ENCODE peak calls at places on chromosomes 6 and 20, in eight cellular contexts. I is naive B cell, P is foreskin fibroblast, O is ELR, C is NCI-H774, Y is NCI-H146, G is chondrocyte, W is MM.1S. J is an unnamed sample.
A peak's percentile ranks its signal among the peaks of the same experiment; 100 is the strongest.

GRCh38 chr6:32189082-32189741 is 790 bp downstream of the PBX2 start:
- DNase-seq in I (no peak), P (no peak), O (peak; percentile 25), C (no peak), Y (no peak), G (no peak), W (no peak), J (no peak)

GRCh38 chr6:40340196-40340595 is 247.0 kb downstream of the LRFN2 start:
- DNase-seq in I (no peak), P (no peak), O (no peak), C (no peak), Y (no peak), G (no peak), W (no peak), J (no peak)

GRCh38 chr20:24963672-24964517 is 14.8 kb downstream of the CST7 start:
- DNase-seq in I (no peak), P (no peak), O (no peak), C (no peak), Y (no peak), G (peak; percentile 69), W (no peak), J (no peak)

GRCh38 chr20:2812189-2812588 is 2.6 kb upstream of the C20orf141 start:
- DNase-seq in I (no peak), P (no peak), O (no peak), C (no peak), Y (no peak), G (no peak), W (no peak), J (no peak)

GRCh38 chr20:25315418-25316210 is 67.7 kb downstream of the PYGB start:
- DNase-seq in I (no peak), P (no peak), O (peak; percentile 65), C (no peak), Y (no peak), G (peak; percentile 58), W (no peak), J (no peak)

GRCh38 chr6:939047-939363 is 246.1 kb upstream of the EXOC2 start:
- DNase-seq in I (no peak), P (no peak), O (no peak), C (no peak), Y (no peak), G (no peak), W (no peak), J (no peak)

GRCh38 chr6:56802570-56802969 is 152.3 kb upstream of the BEND6 start:
- DNase-seq in I (no peak), P (peak; percentile 44), O (peak; percentile 66), C (peak; percentile 52), Y (peak; percentile 96), G (no peak), W (no peak), J (no peak)

GRCh38 chr6:139323511-139324445 is 32.0 kb upstream of the TXLNB start:
- DNase-seq in I (peak; percentile 74), P (peak; percentile 59), O (peak; percentile 86), C (no peak), Y (peak; percentile 90), G (no peak), W (peak; percentile 50), J (peak; percentile 28)

GRCh38 chr6:33566182-33567084 is 13.6 kb downstream of the BAK1 start:
- DNase-seq in I (no peak), P (peak; percentile 70), O (peak; percentile 85), C (no peak), Y (no peak), G (no peak), W (no peak), J (no peak)

GRCh38 chr6:100392423-100392822 is 72.3 kb downstream of the SIM1 start:
- DNase-seq in I (no peak), P (no peak), O (no peak), C (no peak), Y (no peak), G (no peak), W (no peak), J (no peak)

GRCh38 chr6:104396077-104396476 is 463.6 kb downstream of the HACE1 start:
- DNase-seq in I (no peak), P (no peak), O (no peak), C (no peak), Y (no peak), G (no peak), W (no peak), J (no peak)

GRCh38 chr20:572752-573151 is 29.2 kb upstream of the CSNK2A1 start:
- DNase-seq in I (no peak), P (no peak), O (no peak), C (no peak), Y (no peak), G (no peak), W (no peak), J (no peak)

GRCh38 chr20:51634257-51634656 is 91.7 kb upstream of the NFATC2 start:
- DNase-seq in I (no peak), P (no peak), O (no peak), C (no peak), Y (no peak), G (no peak), W (no peak), J (no peak)

GRCh38 chr6:51515052-51515402 is 572.4 kb downstream of the PKHD1 start:
- DNase-seq in I (no peak), P (no peak), O (no peak), C (no peak), Y (no peak), G (no peak), W (no peak), J (no peak)

GRCh38 chr20:51749674-51750036 is 18.5 kb downstream of the ATP9A start:
- DNase-seq in I (no peak), P (peak; percentile 62), O (peak; percentile 63), C (no peak), Y (no peak), G (no peak), W (no peak), J (no peak)

GRCh38 chr6:79605968-79606764 is 25.0 kb upstream of the SH3BGRL2 start:
- DNase-seq in I (no peak), P (no peak), O (peak; percentile 7), C (no peak), Y (no peak), G (no peak), W (no peak), J (no peak)